ENCODE peak calls at places on chromosome 16, in six cellular contexts. One of them, this sample, is unnamed.

GRCh38 chr16:29951966-29952365 is 9.9 kb upstream of the TMEM219 start:
- DNase-seq in AG10803: no peak
- DNase-seq in NCI-H1694 treated with DMSO at 0.1 percent for 48 hours: no peak
- DNase-seq in small intestine: no peak
- DNase-seq in T47D: no peak
- DNase-seq in heart left ventricle: no peak
- DNase-seq in this sample: no peak

GRCh38 chr16:23496826-23497542 is 13.3 kb downstream of the GGA2 start:
- DNase-seq in AG10803: peak
- DNase-seq in NCI-H1694 treated with DMSO at 0.1 percent for 48 hours: no peak
- DNase-seq in small intestine: peak
- DNase-seq in T47D: no peak
- DNase-seq in heart left ventricle: peak
- DNase-seq in this sample: peak

GRCh38 chr16:56547949-56548567 is 16.8 kb upstream of the MT4 start:
- DNase-seq in AG10803: no peak
- DNase-seq in NCI-H1694 treated with DMSO at 0.1 percent for 48 hours: no peak
- DNase-seq in small intestine: no peak
- DNase-seq in T47D: no peak
- DNase-seq in heart left ventricle: no peak
- DNase-seq in this sample: peak

GRCh38 chr16:21524068-21524751 is 75.2 kb upstream of the METTL9 start:
- DNase-seq in AG10803: no peak
- DNase-seq in NCI-H1694 treated with DMSO at 0.1 percent for 48 hours: no peak
- DNase-seq in small intestine: no peak
- DNase-seq in T47D: no peak
- DNase-seq in heart left ventricle: peak
- DNase-seq in this sample: no peak

GRCh38 chr16:83136419-83136818 is 509.6 kb downstream of the CDH13 start:
- DNase-seq in AG10803: no peak
- DNase-seq in NCI-H1694 treated with DMSO at 0.1 percent for 48 hours: no peak
- DNase-seq in small intestine: peak
- DNase-seq in T47D: no peak
- DNase-seq in heart left ventricle: no peak
- DNase-seq in this sample: no peak

GRCh38 chr16:66447491-66447890 is 20.4 kb downstream of the BEAN1 start:
- DNase-seq in AG10803: no peak
- DNase-seq in NCI-H1694 treated with DMSO at 0.1 percent for 48 hours: no peak
- DNase-seq in small intestine: no peak
- DNase-seq in T47D: no peak
- DNase-seq in heart left ventricle: no peak
- DNase-seq in this sample: no peak

GRCh38 chr16:85829751-85830445 is 30.4 kb downstream of the COX4I1 start:
- DNase-seq in AG10803: no peak
- DNase-seq in NCI-H1694 treated with DMSO at 0.1 percent for 48 hours: no peak
- DNase-seq in small intestine: no peak
- DNase-seq in T47D: no peak
- DNase-seq in heart left ventricle: no peak
- DNase-seq in this sample: no peak

GRCh38 chr16:84218961-84219360 is 20.9 kb downstream of the KCNG4 start:
- DNase-seq in AG10803: no peak
- DNase-seq in NCI-H1694 treated with DMSO at 0.1 percent for 48 hours: no peak
- DNase-seq in small intestine: no peak
- DNase-seq in T47D: no peak
- DNase-seq in heart left ventricle: no peak
- DNase-seq in this sample: no peak

This sample was measured in lung microvascular endothelial cell.